ENCODE peak calls at places on chromosomes 1 and 21, in nine cellular contexts. J is stimulated activated CD4-positive, alpha-beta T cell treated with anti-CD3 and anti-CD28 coated beads, Interleukin-4, amount 100 ng/mL, for 4 hours; M is ELF-1; K is iPS-NIHi11; N is activated CD8-positive, alpha-beta memory T cell treated with anti-CD3 and anti-CD28 coated beads, Interleukin-2, amount 50 U/mL, for 4 hours; X is colonic mucosa; H is H4; W is anterior cingulate cortex; V is RWPE1. F is an unnamed sample.

GRCh38 chr1:199272107-199272506 is 633.3 kb downstream of the PTPRC start:
- DNase-seq in X (no peak), J (no peak), K (no peak), W (no peak), V (peak), H (peak), M (no peak), N (no peak), F (no peak)

GRCh38 chr1:205356424-205357151 is at the start of gene KLHDC8A:
- DNase-seq in J (no peak), N (no peak), M (no peak), K (no peak), H (no peak), V (no peak), X (no peak), W (peak), F (no peak)

GRCh38 chr1:180027949-180028445 is 73.4 kb downstream of the CEP350 start:
- DNase-seq in X (no peak), M (no peak), H (no peak), K (no peak), J (no peak), W (no peak), V (peak), N (no peak), F (no peak)

GRCh38 chr1:230609208-230609607 is 33.1 kb upstream of the COG2 start:
- DNase-seq in X (no peak), M (no peak), H (no peak), J (no peak), W (no peak), V (no peak), K (no peak), N (no peak), F (no peak)

GRCh38 chr1:53122194-53122846 is 20.1 kb downstream of the SLC1A7 start:
- DNase-seq in X (no peak), N (no peak), W (no peak), H (no peak), K (no peak), V (no peak), J (no peak), M (no peak), F (no peak)

GRCh38 chr21:15436031-15436430 is 293.8 kb upstream of the USP25 start:
- DNase-seq in W (no peak), H (no peak), N (no peak), V (no peak), K (no peak), M (no peak), J (no peak), X (no peak), F (no peak)

GRCh38 chr1:181184621-181185020 is 96.1 kb downstream of the IER5 start:
- DNase-seq in J (no peak), H (no peak), X (no peak), M (no peak), N (no peak), V (no peak), K (no peak), W (no peak), F (no peak)

GRCh38 chr1:203691454-203691853 is 64.8 kb downstream of the ATP2B4 start:
- DNase-seq in V (no peak), W (no peak), X (no peak), M (peak), N (no peak), H (no peak), J (no peak), K (no peak), F (no peak)

GRCh38 chr1:211879475-211879874 is 48.9 kb upstream of the LPGAT1 start:
- DNase-seq in W (no peak), X (no peak), H (no peak), K (no peak), M (no peak), N (no peak), J (no peak), V (no peak), F (no peak)

GRCh38 chr1:230350208-230350921 is 75.8 kb downstream of the PGBD5 start:
- DNase-seq in M (no peak), X (no peak), H (peak), N (no peak), J (no peak), W (no peak), V (no peak), K (no peak), F (no peak)

GRCh38 chr1:2413495-2414296 is 1.3 kb upstream of the PEX10 start:
- DNase-seq in N (no peak), V (no peak), X (peak), K (no peak), W (no peak), J (peak), H (no peak), M (peak), F (peak)

GRCh38 chr21:41850085-41850484 is 29.1 kb downstream of the PRDM15 start:
- DNase-seq in X (no peak), N (no peak), K (no peak), W (no peak), H (no peak), V (no peak), J (no peak), M (no peak), F (no peak)

GRCh38 chr1:147822292-147822691 is 61.9 kb upstream of the GJA5 start:
- DNase-seq in X (no peak), K (no peak), H (no peak), M (no peak), W (no peak), N (no peak), J (no peak), V (peak), F (no peak)

GRCh38 chr1:53025034-53025777 is 36.8 kb upstream of the PODN start:
- DNase-seq in H (peak), M (no peak), X (peak), V (peak), W (no peak), J (no peak), N (no peak), K (peak), F (peak)

GRCh38 chr21:17370263-17370662 is 142.6 kb upstream of the CXADR start:
- DNase-seq in M (no peak), N (no peak), H (no peak), J (no peak), K (peak), V (peak), W (no peak), X (no peak), F (no peak)

GRCh38 chr1:229318056-229318455 is 24.8 kb downstream of the CCSAP start:
- DNase-seq in V (no peak), H (no peak), X (no peak), K (no peak), W (no peak), J (no peak), N (no peak), M (no peak), F (no peak)

GRCh38 chr1:241767737-241768136 is 80.3 kb upstream of the EXO1 start:
- DNase-seq in M (no peak), K (no peak), X (no peak), W (no peak), J (no peak), H (no peak), V (no peak), N (no peak), F (no peak)

GRCh38 chr1:205057808-205058575 is 15.0 kb downstream of the CNTN2 start:
- DNase-seq in X (no peak), H (no peak), N (no peak), J (no peak), M (no peak), W (no peak), V (no peak), K (no peak), F (no peak)

GRCh38 chr1:203173566-203173965 is 2.1 kb downstream of the MYBPH start:
- DNase-seq in J (no peak), W (no peak), H (no peak), X (no peak), V (no peak), K (no peak), N (no peak), M (no peak), F (peak)

GRCh38 chr1:93844262-93845045 is 34.6 kb downstream of the DNTTIP2 start:
- DNase-seq in M (peak), K (peak), V (peak), J (no peak), H (peak), X (peak), N (peak), W (no peak), F (peak)

GRCh38 chr1:230696722-230697432 is 17.0 kb downstream of the AGT start:
- DNase-seq in N (no peak), X (no peak), K (no peak), J (no peak), V (no peak), H (no peak), M (no peak), W (no peak), F (no peak)

GRCh38 chr1:151547119-151547899 is 7.2 kb downstream of the TUFT1 start:
- DNase-seq in H (peak), X (peak), M (peak), J (no peak), V (peak), K (peak), W (no peak), N (no peak), F (peak)

GRCh38 chr1:11697893-11698210 is 6.3 kb downstream of the DRAXIN start:
- DNase-seq in X (no peak), W (no peak), J (no peak), H (no peak), K (no peak), M (no peak), N (no peak), V (no peak), F (no peak)

GRCh38 chr21:18049461-18049860 is 195.2 kb upstream of the CHODL start:
- DNase-seq in W (no peak), H (no peak), V (no peak), J (no peak), M (no peak), K (no peak), X (no peak), N (no peak), F (no peak)

GRCh38 chr1:10833630-10834557 is 37.4 kb upstream of the CASZ1 start:
- DNase-seq in V (no peak), W (no peak), H (no peak), K (no peak), X (no peak), M (no peak), N (no peak), J (no peak), F (no peak)

GRCh38 chr1:60169206-60169605 is 95.6 kb upstream of the C1orf87 start:
- DNase-seq in W (no peak), M (no peak), N (no peak), J (no peak), H (no peak), V (no peak), X (no peak), K (no peak), F (no peak)